ENCODE peak calls at places on chromosomes 3 and 15, in ten cellular contexts. C, B, Y, F, V, A, P, L, R and X are unnamed samples.

GRCh38 chr3:58502832-58503231 is 10.9 kb downstream of the KCTD6 start:
- DNase-seq in C (no peak), B (no peak), Y (no peak), F (no peak), V (no peak), A (no peak), P (no peak), L (no peak), R (no peak), X (no peak)

GRCh38 chr15:46872591-46872990 is 844.7 kb upstream of the SEMA6D start:
- DNase-seq in C (no peak), B (no peak), Y (no peak), F (no peak), V (no peak), A (no peak), P (no peak), L (peak), R (no peak), X (no peak)

GRCh38 chr15:30985081-30985531 is 6.3 kb downstream of the MTMR10 start:
- DNase-seq in C (no peak), B (no peak), Y (no peak), F (peak), V (no peak), A (no peak), P (peak), L (no peak), R (peak), X (no peak)

GRCh38 chr15:84783493-84784251 is 33.5 kb upstream of the ALPK3 start:
- DNase-seq in C (no peak), B (peak), Y (no peak), F (no peak), V (no peak), A (no peak), P (no peak), L (no peak), R (no peak), X (no peak)

GRCh38 chr3:170766823-170767575 is 103.0 kb downstream of the RPL22L1 start:
- DNase-seq in C (no peak), B (no peak), Y (no peak), F (no peak), V (no peak), A (no peak), P (no peak), L (no peak), R (no peak), X (no peak)

GRCh38 chr3:127791221-127791913 is 30.9 kb downstream of the MGLL start:
- DNase-seq in C (no peak), B (peak), Y (no peak), F (peak), V (peak), A (no peak), P (peak), L (no peak), R (peak), X (peak)

GRCh38 chr15:70437882-70438331 is 325.5 kb downstream of the UACA start:
- DNase-seq in C (no peak), B (no peak), Y (no peak), F (no peak), V (peak), A (no peak), P (no peak), L (no peak), R (no peak), X (no peak)

GRCh38 chr3:105647047-105647446 is 221.8 kb downstream of the CBLB start:
- DNase-seq in C (no peak), B (no peak), Y (no peak), F (no peak), V (peak), A (no peak), P (peak), L (no peak), R (peak), X (no peak)

GRCh38 chr15:88572030-88572333 is 25.5 kb upstream of the DET1 start:
- DNase-seq in C (no peak), B (no peak), Y (no peak), F (no peak), V (no peak), A (no peak), P (peak), L (no peak), R (no peak), X (no peak)

GRCh38 chr3:5160926-5161858 is 26.3 kb upstream of the EDEM1 start:
- DNase-seq in C (no peak), B (no peak), Y (no peak), F (no peak), V (no peak), A (no peak), P (no peak), L (no peak), R (peak), X (no peak)

GRCh38 chr3:196499807-196500524 is 3.6 kb downstream of the RNF168 start:
- DNase-seq in C (no peak), B (no peak), Y (no peak), F (no peak), V (no peak), A (no peak), P (no peak), L (no peak), R (peak), X (no peak)

GRCh38 chr3:71724584-71725278 is 471 bp downstream of the EIF4E3 start:
- DNase-seq in C (no peak), B (no peak), Y (no peak), F (peak), V (peak), A (no peak), P (peak), L (peak), R (no peak), X (peak)

GRCh38 chr3:46068526-46068925 is 41.2 kb upstream of the XCR1 start:
- DNase-seq in C (no peak), B (no peak), Y (no peak), F (no peak), V (no peak), A (no peak), P (no peak), L (no peak), R (no peak), X (no peak)

GRCh38 chr3:151058742-151059141 is 26.7 kb upstream of the MED12L start:
- DNase-seq in C (no peak), B (no peak), Y (no peak), F (no peak), V (no peak), A (no peak), P (no peak), L (no peak), R (no peak), X (no peak)

GRCh38 chr3:58556761-58557181 is 19.8 kb upstream of the ACOX2 start:
- DNase-seq in C (no peak), B (no peak), Y (no peak), F (no peak), V (no peak), A (no peak), P (no peak), L (no peak), R (no peak), X (no peak)

GRCh38 chr3:134709563-134710312 is 58.9 kb upstream of the KY start:
- DNase-seq in C (no peak), B (no peak), Y (no peak), F (no peak), V (no peak), A (no peak), P (peak), L (no peak), R (peak), X (no peak)

GRCh38 chr3:31937225-31937624 is 43.8 kb downstream of the OSBPL10 start:
- DNase-seq in C (no peak), B (no peak), Y (no peak), F (no peak), V (no peak), A (no peak), P (no peak), L (no peak), R (no peak), X (no peak)

GRCh38 chr3:150090006-150090405 is 119.3 kb upstream of the PFN2 start:
- DNase-seq in C (no peak), B (no peak), Y (no peak), F (no peak), V (no peak), A (no peak), P (no peak), L (no peak), R (no peak), X (no peak)

GRCh38 chr3:40290396-40290795 is 19.1 kb upstream of the EIF1B start:
- DNase-seq in C (no peak), B (no peak), Y (no peak), F (no peak), V (no peak), A (no peak), P (no peak), L (no peak), R (no peak), X (no peak)

GRCh38 chr3:179347108-179347382 is 464 bp upstream of the MFN1 start:
- DNase-seq in C (no peak), B (no peak), Y (no peak), F (no peak), V (no peak), A (no peak), P (no peak), L (no peak), R (no peak), X (no peak)

GRCh38 chr15:87349181-87349580 is 907.4 kb downstream of the NTRK3 start:
- DNase-seq in C (no peak), B (no peak), Y (no peak), F (no peak), V (no peak), A (no peak), P (peak), L (no peak), R (peak), X (no peak)

GRCh38 chr3:28949580-28949979 is 331.3 kb upstream of the RBMS3 start:
- DNase-seq in C (no peak), B (no peak), Y (no peak), F (no peak), V (no peak), A (no peak), P (no peak), L (no peak), R (no peak), X (no peak)

GRCh38 chr3:102673271-102674115 is 238.7 kb downstream of the ZPLD1 start:
- DNase-seq in C (peak), B (no peak), Y (peak), F (peak), V (peak), A (peak), P (peak), L (peak), R (peak), X (peak)

GRCh38 chr3:160667452-160667851 is 9.5 kb upstream of the ARL14 start:
- DNase-seq in C (no peak), B (no peak), Y (no peak), F (peak), V (no peak), A (no peak), P (no peak), L (no peak), R (peak), X (no peak)

GRCh38 chr3:159458010-159458409 is 530.6 kb upstream of the IL12A start:
- DNase-seq in C (no peak), B (peak), Y (no peak), F (no peak), V (peak), A (no peak), P (no peak), L (no peak), R (peak), X (no peak)

GRCh38 chr15:95770191-95770590 is 560.3 kb upstream of the NR2F2 start:
- DNase-seq in C (no peak), B (no peak), Y (no peak), F (no peak), V (peak), A (no peak), P (no peak), L (no peak), R (peak), X (no peak)